ENCODE peak calls at places on chromosomes 16 and 17, in ten cellular contexts. One of them, this sample, is unnamed.
A peak's percentile ranks its signal among the peaks of the same experiment; 100 is the strongest.

GRCh38 chr17:78676415-78677302 is 99.5 kb upstream of the DNAH17 start:
- DNase-seq in progenitor cell of endocrine pancreas: no peak
- DNase-seq in astrocyte of the spinal cord: no peak
- DNase-seq in GM13976: no peak
- DNase-seq in HepG2: no peak
- DNase-seq in brain microvascular endothelial cell: no peak
- DNase-seq in Calu3: no peak
- DNase-seq in BE2C: no peak
- DNase-seq in breast epithelium: no peak
- DNase-seq in fibroblast of mammary gland: no peak
- DNase-seq in this sample: no peak

GRCh38 chr16:68376590-68376989 is 65.8 kb downstream of the PRMT7 start:
- DNase-seq in progenitor cell of endocrine pancreas: no peak
- DNase-seq in astrocyte of the spinal cord: no peak
- DNase-seq in GM13976: no peak
- DNase-seq in HepG2: no peak
- DNase-seq in brain microvascular endothelial cell: no peak
- DNase-seq in Calu3: no peak
- DNase-seq in BE2C: no peak
- DNase-seq in breast epithelium: no peak
- DNase-seq in fibroblast of mammary gland: no peak
- DNase-seq in this sample: no peak

GRCh38 chr17:49548506-49549310 is 27.0 kb upstream of the NXPH3 start:
- DNase-seq in progenitor cell of endocrine pancreas: no peak
- DNase-seq in astrocyte of the spinal cord: peak; percentile 27
- DNase-seq in GM13976: peak; percentile 76
- DNase-seq in HepG2: peak; percentile 45
- DNase-seq in brain microvascular endothelial cell: peak; percentile 39
- DNase-seq in Calu3: peak; percentile 79
- DNase-seq in BE2C: peak; percentile 66
- DNase-seq in breast epithelium: no peak
- DNase-seq in fibroblast of mammary gland: peak; percentile 51
- DNase-seq in this sample: peak; percentile 61

GRCh38 chr17:76695059-76695892 is 15.5 kb downstream of the MXRA7 start:
- DNase-seq in progenitor cell of endocrine pancreas: no peak
- DNase-seq in astrocyte of the spinal cord: no peak
- DNase-seq in GM13976: no peak
- DNase-seq in HepG2: no peak
- DNase-seq in brain microvascular endothelial cell: no peak
- DNase-seq in Calu3: no peak
- DNase-seq in BE2C: no peak
- DNase-seq in breast epithelium: no peak
- DNase-seq in fibroblast of mammary gland: no peak
- DNase-seq in this sample: no peak

GRCh38 chr17:34133350-34133749 is 121.7 kb upstream of the CCL2 start:
- DNase-seq in progenitor cell of endocrine pancreas: no peak
- DNase-seq in astrocyte of the spinal cord: no peak
- DNase-seq in GM13976: no peak
- DNase-seq in HepG2: no peak
- DNase-seq in brain microvascular endothelial cell: no peak
- DNase-seq in Calu3: no peak
- DNase-seq in BE2C: no peak
- DNase-seq in breast epithelium: peak; percentile 89
- DNase-seq in fibroblast of mammary gland: no peak
- DNase-seq in this sample: no peak

GRCh38 chr17:880074-880870 is 98.1 kb downstream of the MRM3 start:
- DNase-seq in progenitor cell of endocrine pancreas: no peak
- DNase-seq in astrocyte of the spinal cord: peak; percentile 21
- DNase-seq in GM13976: no peak
- DNase-seq in HepG2: no peak
- DNase-seq in brain microvascular endothelial cell: peak; percentile 14
- DNase-seq in Calu3: peak; percentile 2
- DNase-seq in BE2C: no peak
- DNase-seq in breast epithelium: peak; percentile 67
- DNase-seq in fibroblast of mammary gland: peak; percentile 46
- DNase-seq in this sample: no peak

GRCh38 chr17:31434404-31435050 is 43.1 kb downstream of the RAB11FIP4 start:
- DNase-seq in progenitor cell of endocrine pancreas: no peak
- DNase-seq in astrocyte of the spinal cord: no peak
- DNase-seq in GM13976: no peak
- DNase-seq in HepG2: peak; percentile 37
- DNase-seq in brain microvascular endothelial cell: no peak
- DNase-seq in Calu3: no peak
- DNase-seq in BE2C: no peak
- DNase-seq in breast epithelium: no peak
- DNase-seq in fibroblast of mammary gland: no peak
- DNase-seq in this sample: no peak

GRCh38 chr16:14529010-14529669 is 100.9 kb downstream of the PARN start:
- DNase-seq in progenitor cell of endocrine pancreas: peak; percentile 53
- DNase-seq in astrocyte of the spinal cord: peak; percentile 93
- DNase-seq in GM13976: peak; percentile 69
- DNase-seq in HepG2: peak; percentile 94
- DNase-seq in brain microvascular endothelial cell: peak; percentile 82
- DNase-seq in Calu3: peak; percentile 84
- DNase-seq in BE2C: peak; percentile 72
- DNase-seq in breast epithelium: peak; percentile 56
- DNase-seq in fibroblast of mammary gland: peak; percentile 95
- DNase-seq in this sample: peak; percentile 57

GRCh38 chr17:58224315-58224714 is 5.3 kb upstream of the MKS1 start:
- DNase-seq in progenitor cell of endocrine pancreas: no peak
- DNase-seq in astrocyte of the spinal cord: peak; percentile 32
- DNase-seq in GM13976: no peak
- DNase-seq in HepG2: no peak
- DNase-seq in brain microvascular endothelial cell: peak; percentile 34
- DNase-seq in Calu3: no peak
- DNase-seq in BE2C: no peak
- DNase-seq in breast epithelium: no peak
- DNase-seq in fibroblast of mammary gland: peak; percentile 60
- DNase-seq in this sample: no peak

GRCh38 chr17:35087731-35088646 is 24.5 kb upstream of the RFFL start:
- DNase-seq in progenitor cell of endocrine pancreas: peak; percentile 19
- DNase-seq in astrocyte of the spinal cord: peak; percentile 53
- DNase-seq in GM13976: no peak
- DNase-seq in HepG2: peak; percentile 49
- DNase-seq in brain microvascular endothelial cell: peak; percentile 34
- DNase-seq in Calu3: peak; percentile 31
- DNase-seq in BE2C: peak; percentile 42
- DNase-seq in breast epithelium: no peak
- DNase-seq in fibroblast of mammary gland: peak; percentile 44
- DNase-seq in this sample: peak; percentile 50

GRCh38 chr17:76421054-76421427 is 31.9 kb downstream of the UBE2O start:
- DNase-seq in progenitor cell of endocrine pancreas: no peak
- DNase-seq in astrocyte of the spinal cord: no peak
- DNase-seq in GM13976: no peak
- DNase-seq in HepG2: no peak
- DNase-seq in brain microvascular endothelial cell: no peak
- DNase-seq in Calu3: no peak
- DNase-seq in BE2C: no peak
- DNase-seq in breast epithelium: no peak
- DNase-seq in fibroblast of mammary gland: no peak
- DNase-seq in this sample: no peak

GRCh38 chr16:50038756-50039529 is 13.9 kb downstream of the CNEP1R1 start:
- DNase-seq in progenitor cell of endocrine pancreas: no peak
- DNase-seq in astrocyte of the spinal cord: no peak
- DNase-seq in GM13976: no peak
- DNase-seq in HepG2: no peak
- DNase-seq in brain microvascular endothelial cell: no peak
- DNase-seq in Calu3: no peak
- DNase-seq in BE2C: no peak
- DNase-seq in breast epithelium: no peak
- DNase-seq in fibroblast of mammary gland: no peak
- DNase-seq in this sample: no peak

GRCh38 chr17:76173474-76173873 is 32.4 kb upstream of the FOXJ1 start:
- DNase-seq in progenitor cell of endocrine pancreas: no peak
- DNase-seq in astrocyte of the spinal cord: no peak
- DNase-seq in GM13976: no peak
- DNase-seq in HepG2: no peak
- DNase-seq in brain microvascular endothelial cell: no peak
- DNase-seq in Calu3: no peak
- DNase-seq in BE2C: no peak
- DNase-seq in breast epithelium: no peak
- DNase-seq in fibroblast of mammary gland: no peak
- DNase-seq in this sample: no peak

GRCh38 chr17:12959441-12959840 is 58.4 kb downstream of the ELAC2 start:
- DNase-seq in progenitor cell of endocrine pancreas: no peak
- DNase-seq in astrocyte of the spinal cord: peak; percentile 32
- DNase-seq in GM13976: no peak
- DNase-seq in HepG2: no peak
- DNase-seq in brain microvascular endothelial cell: peak; percentile 27
- DNase-seq in Calu3: no peak
- DNase-seq in BE2C: no peak
- DNase-seq in breast epithelium: no peak
- DNase-seq in fibroblast of mammary gland: peak; percentile 88
- DNase-seq in this sample: no peak

GRCh38 chr17:1053661-1054360 is 56.9 kb downstream of the TIMM22 start:
- DNase-seq in progenitor cell of endocrine pancreas: no peak
- DNase-seq in astrocyte of the spinal cord: no peak
- DNase-seq in GM13976: no peak
- DNase-seq in HepG2: no peak
- DNase-seq in brain microvascular endothelial cell: no peak
- DNase-seq in Calu3: no peak
- DNase-seq in BE2C: no peak
- DNase-seq in breast epithelium: no peak
- DNase-seq in fibroblast of mammary gland: no peak
- DNase-seq in this sample: no peak

GRCh38 chr17:19336938-19337711 is 25.4 kb downstream of the B9D1 start:
- DNase-seq in progenitor cell of endocrine pancreas: no peak
- DNase-seq in astrocyte of the spinal cord: no peak
- DNase-seq in GM13976: no peak
- DNase-seq in HepG2: peak; percentile 68
- DNase-seq in brain microvascular endothelial cell: peak; percentile 57
- DNase-seq in Calu3: no peak
- DNase-seq in BE2C: no peak
- DNase-seq in breast epithelium: no peak
- DNase-seq in fibroblast of mammary gland: no peak
- DNase-seq in this sample: no peak

GRCh38 chr17:69047368-69048263 is 13.1 kb downstream of the ABCA9 start:
- DNase-seq in progenitor cell of endocrine pancreas: peak; percentile 33
- DNase-seq in astrocyte of the spinal cord: peak; percentile 77
- DNase-seq in GM13976: no peak
- DNase-seq in HepG2: peak; percentile 100
- DNase-seq in brain microvascular endothelial cell: peak; percentile 91
- DNase-seq in Calu3: peak; percentile 68
- DNase-seq in BE2C: no peak
- DNase-seq in breast epithelium: no peak
- DNase-seq in fibroblast of mammary gland: peak; percentile 85
- DNase-seq in this sample: no peak

GRCh38 chr16:12903325-12904040 is 2.1 kb downstream of the SHISA9 start:
- DNase-seq in progenitor cell of endocrine pancreas: no peak
- DNase-seq in astrocyte of the spinal cord: no peak
- DNase-seq in GM13976: peak; percentile 16
- DNase-seq in HepG2: no peak
- DNase-seq in brain microvascular endothelial cell: no peak
- DNase-seq in Calu3: no peak
- DNase-seq in BE2C: no peak
- DNase-seq in breast epithelium: no peak
- DNase-seq in fibroblast of mammary gland: no peak
- DNase-seq in this sample: peak; percentile 65

DNA sequence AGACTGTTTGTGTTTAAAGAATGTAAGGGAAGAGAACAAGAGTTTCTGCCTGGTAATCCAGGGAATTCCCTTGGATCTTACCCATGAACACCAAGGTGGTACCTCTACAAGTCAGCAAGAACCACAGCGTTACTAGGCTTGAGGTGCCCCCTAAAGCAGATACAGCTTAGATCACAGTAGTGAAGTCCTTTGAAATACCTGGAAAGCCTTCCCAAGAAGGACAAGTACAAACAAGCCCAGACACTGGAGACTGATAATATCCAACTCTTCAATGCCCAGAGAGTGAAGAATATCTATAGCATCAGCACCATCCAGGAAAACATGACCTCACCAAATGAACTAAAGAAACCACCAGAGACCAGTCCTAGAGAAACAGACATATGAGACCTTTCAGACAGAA is 3.8 kb upstream of the APPBP2 start:
- DNase-seq in progenitor cell of endocrine pancreas: no peak
- DNase-seq in astrocyte of the spinal cord: no peak
- DNase-seq in GM13976: no peak
- DNase-seq in HepG2: no peak
- DNase-seq in brain microvascular endothelial cell: no peak
- DNase-seq in Calu3: no peak
- DNase-seq in BE2C: no peak
- DNase-seq in breast epithelium: no peak
- DNase-seq in fibroblast of mammary gland: no peak
- DNase-seq in this sample: no peak
- TF ChIP-seq CTCF in progenitor cell of endocrine pancreas: no peak
- TF ChIP-seq CTCF in astrocyte of the spinal cord: no peak
- TF ChIP-seq CTCF in GM13976: no peak
- TF ChIP-seq CTCF in HepG2: no peak
- TF ChIP-seq CTCF in brain microvascular endothelial cell: no peak
- TF ChIP-seq CTCF in Calu3: no peak
- TF ChIP-seq CTCF in BE2C: no peak
- TF ChIP-seq CTCF in breast epithelium: no peak
- TF ChIP-seq CTCF in fibroblast of mammary gland: no peak
- TF ChIP-seq CTCF in this sample: no peak

GRCh38 chr16:2152695-2153506 is 2.7 kb upstream of the TRAF7 start:
- DNase-seq in progenitor cell of endocrine pancreas: no peak
- DNase-seq in astrocyte of the spinal cord: peak; percentile 32
- DNase-seq in GM13976: no peak
- DNase-seq in HepG2: peak; percentile 38
- DNase-seq in brain microvascular endothelial cell: no peak
- DNase-seq in Calu3: peak; percentile 33
- DNase-seq in BE2C: peak; percentile 69
- DNase-seq in breast epithelium: no peak
- DNase-seq in fibroblast of mammary gland: peak; percentile 40
- DNase-seq in this sample: peak; percentile 40
- TF ChIP-seq CTCF in progenitor cell of endocrine pancreas: no peak
- TF ChIP-seq CTCF in astrocyte of the spinal cord: no peak
- TF ChIP-seq CTCF in GM13976: peak; percentile 26
- TF ChIP-seq CTCF in HepG2: peak; percentile 62
- TF ChIP-seq CTCF in brain microvascular endothelial cell: no peak
- TF ChIP-seq CTCF in Calu3: no peak
- TF ChIP-seq CTCF in BE2C: no peak
- TF ChIP-seq CTCF in breast epithelium: no peak
- TF ChIP-seq CTCF in fibroblast of mammary gland: no peak
- TF ChIP-seq CTCF in this sample: no peak

DNA sequence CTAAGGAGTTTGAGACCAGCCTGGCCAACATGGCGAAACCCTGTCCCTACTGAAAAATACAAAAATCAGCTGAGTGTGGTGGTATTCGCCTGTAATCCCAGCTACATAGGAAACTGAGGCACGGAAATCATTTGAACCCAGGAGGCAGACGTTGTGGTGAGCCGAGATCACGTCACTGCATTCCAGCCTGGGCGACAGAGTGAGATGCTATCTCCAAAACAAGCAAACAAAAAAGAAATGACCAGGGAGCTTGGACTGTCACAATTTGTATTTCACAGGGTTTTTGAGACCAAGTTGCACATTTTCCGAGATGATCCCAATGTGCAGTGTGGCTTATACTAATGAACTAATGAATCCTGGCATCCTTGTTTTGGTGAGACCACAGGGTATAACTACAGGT is 156.5 kb downstream of the SLC39A11 start:
- DNase-seq in progenitor cell of endocrine pancreas: no peak
- DNase-seq in astrocyte of the spinal cord: no peak
- DNase-seq in GM13976: no peak
- DNase-seq in HepG2: no peak
- DNase-seq in brain microvascular endothelial cell: no peak
- DNase-seq in Calu3: no peak
- DNase-seq in BE2C: no peak
- DNase-seq in breast epithelium: no peak
- DNase-seq in fibroblast of mammary gland: no peak
- DNase-seq in this sample: no peak
- TF ChIP-seq CTCF in progenitor cell of endocrine pancreas: no peak
- TF ChIP-seq CTCF in astrocyte of the spinal cord: no peak
- TF ChIP-seq CTCF in GM13976: no peak
- TF ChIP-seq CTCF in HepG2: no peak
- TF ChIP-seq CTCF in brain microvascular endothelial cell: no peak
- TF ChIP-seq CTCF in Calu3: no peak
- TF ChIP-seq CTCF in BE2C: no peak
- TF ChIP-seq CTCF in breast epithelium: no peak
- TF ChIP-seq CTCF in fibroblast of mammary gland: no peak
- TF ChIP-seq CTCF in this sample: no peak

GRCh38 chr16:79754081-79754872 is 153.7 kb upstream of the MAF start:
- DNase-seq in progenitor cell of endocrine pancreas: no peak
- DNase-seq in astrocyte of the spinal cord: peak; percentile 41
- DNase-seq in GM13976: no peak
- DNase-seq in HepG2: no peak
- DNase-seq in brain microvascular endothelial cell: peak; percentile 45
- DNase-seq in Calu3: no peak
- DNase-seq in BE2C: no peak
- DNase-seq in breast epithelium: no peak
- DNase-seq in fibroblast of mammary gland: peak; percentile 18
- DNase-seq in this sample: no peak
- TF ChIP-seq CTCF in progenitor cell of endocrine pancreas: no peak
- TF ChIP-seq CTCF in astrocyte of the spinal cord: no peak
- TF ChIP-seq CTCF in GM13976: no peak
- TF ChIP-seq CTCF in HepG2: no peak
- TF ChIP-seq CTCF in brain microvascular endothelial cell: peak; percentile 46
- TF ChIP-seq CTCF in Calu3: no peak
- TF ChIP-seq CTCF in BE2C: no peak
- TF ChIP-seq CTCF in breast epithelium: no peak
- TF ChIP-seq CTCF in fibroblast of mammary gland: no peak
- TF ChIP-seq CTCF in this sample: no peak